ENCODE peak calls at places on chromosomes 1 and 21, in six cellular contexts. F is H4, T is body of pancreas, Y is bronchial epithelial cell, J is NCI-H69, Q is progenitor cell of endocrine pancreas. N is an unnamed sample.

GRCh38 chr1:178004926-178005391 is 35.1 kb upstream of the SEC16B start:
- DNase-seq in Y (peak), J (no peak), Q (no peak), F (no peak), T (no peak), N (no peak)

GRCh38 chr1:204464174-204464573 is 30.4 kb downstream of the PIK3C2B start:
- DNase-seq in Q (no peak), F (no peak), T (no peak), J (no peak), Y (no peak), N (no peak)

GRCh38 chr1:155136728-155137127 is 1.1 kb downstream of the SLC50A1 start:
- DNase-seq in F (no peak), Y (no peak), Q (no peak), J (peak), T (peak), N (no peak)

GRCh38 chr1:153081736-153082135 is 10.3 kb upstream of the SPRR2B start:
- DNase-seq in Y (no peak), Q (no peak), J (no peak), F (peak), T (no peak), N (no peak)

GRCh38 chr1:56065729-56066128 is 513.6 kb downstream of the PLPP3 start:
- DNase-seq in J (no peak), F (no peak), Y (no peak), Q (no peak), T (no peak), N (no peak)

GRCh38 chr1:64745181-64745985 is 508 bp downstream of the RAVER2 start:
- DNase-seq in Y (peak), F (peak), J (peak), T (peak), Q (peak), N (peak)

GRCh38 chr1:156471496-156472490 is 28.8 kb downstream of the MEF2D start:
- DNase-seq in J (peak), F (no peak), T (peak), Q (no peak), Y (no peak), N (peak)

GRCh38 chr1:53685272-53686051 is 53.5 kb downstream of the GLIS1 start:
- DNase-seq in Q (no peak), T (peak), Y (peak), J (peak), F (peak), N (peak)

GRCh38 chr1:181525104-181525721 is 41.9 kb downstream of the CACNA1E start:
- DNase-seq in Y (no peak), Q (no peak), J (peak), F (no peak), T (no peak), N (no peak)

GRCh38 chr21:44433791-44434567 is 21.3 kb upstream of the LRRC3 start:
- DNase-seq in Q (no peak), J (no peak), Y (no peak), T (no peak), F (no peak), N (no peak)

GRCh38 chr1:205124726-205125125 is 2.9 kb upstream of the RBBP5 start:
- DNase-seq in Q (no peak), J (peak), T (no peak), F (no peak), Y (no peak), N (no peak)

GRCh38 chr1:198653815-198654413 is 15.1 kb downstream of the PTPRC start:
- DNase-seq in F (no peak), Y (no peak), J (no peak), T (no peak), Q (no peak), N (no peak)

GRCh38 chr1:53295746-53296722 is 31.8 kb downstream of the LRP8 start:
- DNase-seq in Y (peak), J (peak), T (peak), Q (no peak), F (no peak), N (no peak)

GRCh38 chr1:25703671-25704637 is 87.4 kb downstream of the MAN1C1 start:
- DNase-seq in Q (no peak), J (no peak), Y (no peak), F (no peak), T (no peak), N (no peak)

GRCh38 chr1:46262508-46262907 is 14.9 kb downstream of the RAD54L start:
- DNase-seq in T (no peak), Q (no peak), J (no peak), Y (no peak), F (no peak), N (no peak)

GRCh38 chr1:32989160-32989894 is 24.7 kb upstream of the RNF19B start:
- DNase-seq in Q (no peak), J (no peak), T (peak), F (peak), Y (peak), N (peak)

GRCh38 chr1:76951185-76951584 is 83.9 kb downstream of the ST6GALNAC5 start:
- DNase-seq in T (no peak), Y (peak), J (peak), Q (no peak), F (no peak), N (no peak)

GRCh38 chr1:65041014-65041413 is 74.7 kb upstream of the JAK1 start:
- DNase-seq in Q (no peak), T (no peak), Y (no peak), J (no peak), F (no peak), N (no peak)

GRCh38 chr1:100474838-100475237 is 63.1 kb upstream of the GPR88 start:
- DNase-seq in Q (no peak), T (no peak), J (no peak), Y (no peak), F (no peak), N (no peak)

GRCh38 chr1:3717041-3717714 is 35.1 kb upstream of the CCDC27 start:
- DNase-seq in Q (no peak), J (peak), T (no peak), Y (peak), F (no peak), N (no peak)

GRCh38 chr1:8206397-8206796 is 111.5 kb upstream of the SLC45A1 start:
- DNase-seq in Q (no peak), T (no peak), J (no peak), Y (no peak), F (no peak), N (no peak)

GRCh38 chr1:92404661-92405060 is 82.1 kb downstream of the GFI1 start:
- DNase-seq in J (no peak), Y (peak), T (no peak), Q (no peak), F (no peak), N (no peak)

N was measured in Calu3.